ENCODE peak calls at places on chromosomes 13 and 19, in five cellular contexts. T is H1, G is GM12878, C is HepG2, Q is K562. L is an unnamed sample. For H3K9me3, the result is how much of the 10 kb centered on the place peaks cover.

GRCh38 chr13:60328073-60328472 is 68.9 kb upstream of the TDRD3 start:
- DNase-seq in Q (no peak), G (no peak), T (no peak), C (no peak), L (no peak)

GRCh38 chr13:87669379-87669978 is 1.7 kb upstream of the SLITRK5 start:
- DNase-seq in Q (peak), T (no peak), G (no peak), C (peak), L (no peak)

GRCh38 chr13:66558511-66558910 is 671.6 kb downstream of the PCDH9 start:
- DNase-seq in C (no peak), Q (peak), T (no peak), G (no peak), L (no peak)

GRCh38 chr13:72463561-72463960 is 263.9 kb downstream of the MZT1 start:
- DNase-seq in C (no peak), T (no peak), Q (no peak), G (no peak), L (no peak)

GRCh38 chr19:52542984-52543664 is 15.7 kb downstream of the ZNF808 start:
- DNase-seq in Q (no peak), C (no peak), T (no peak), G (peak), L (no peak)

GRCh38 chr13:51681037-51681678 is 96.9 kb downstream of the WDFY2 start:
- DNase-seq in Q (no peak), G (no peak), T (no peak), C (no peak), L (no peak)

GRCh38 chr13:51781246-51782022 is 22.5 kb downstream of the DHRS12 start:
- DNase-seq in C (no peak), G (no peak), T (no peak), Q (no peak), L (peak)

GRCh38 chr19:35675589-35676140 is 9.3 kb downstream of the UPK1A start:
- DNase-seq in G (no peak), Q (no peak), C (no peak), T (no peak), L (no peak)

GRCh38 chr19:30567535-30568232 is 195.5 kb downstream of the ZNF536 start:
- DNase-seq in Q (no peak), T (no peak), C (no peak), G (no peak), L (no peak)

GRCh38 chr19:290539-291521 is at the start of gene PLPP2:
- DNase-seq in T (peak), C (no peak), G (no peak), Q (no peak), L (peak)

GRCh38 chr19:21439372-21439771 is 42.4 kb downstream of the ZNF493 start:
- DNase-seq in Q (no peak), T (no peak), C (peak), G (no peak), L (no peak)
- H3K9me3 ChIP-seq in Q (under half), T (under half), C (half or more), G (under half), L (under half)

GRCh38 chr19:17950310-17951150 is 16.4 kb upstream of the KCNN1 start:
- DNase-seq in C (no peak), G (no peak), T (no peak), Q (peak), L (no peak)
- TF ChIP-seq KDM1A in C (no peak), G (no peak), T (no peak), Q (no peak), L (no peak)

GRCh38 chr19:48987323-48987722 is 5.8 kb downstream of the GYS1 start:
- DNase-seq in Q (no peak), T (no peak), G (no peak), C (no peak), L (no peak)

GRCh38 chr19:48986211-48986610 is 6.9 kb downstream of the GYS1 start:
- DNase-seq in G (no peak), C (no peak), Q (no peak), T (no peak), L (no peak)

GRCh38 chr19:48977061-48977460 is 12.0 kb downstream of the FTL start:
- DNase-seq in T (no peak), Q (no peak), C (no peak), G (no peak), L (no peak)

GRCh38 chr19:48985711-48986110 is 7.4 kb downstream of the GYS1 start:
- DNase-seq in C (no peak), T (no peak), G (no peak), Q (no peak), L (no peak)

GRCh38 chr19:48982280-48982679 is 10.8 kb downstream of the GYS1 start:
- DNase-seq in C (no peak), Q (no peak), T (no peak), G (no peak), L (no peak)
- H3K9me3 ChIP-seq in C (under half), Q (under half), T (under half), G (under half), L (under half)

GRCh38 chr13:111253334-111253872 is 67.0 kb upstream of the TEX29 start:
- DNase-seq in Q (no peak), T (no peak), C (no peak), G (no peak), L (no peak)

GRCh38 chr13:111248822-111249221 is 71.6 kb upstream of the TEX29 start:
- DNase-seq in G (no peak), Q (no peak), C (no peak), T (no peak), L (no peak)

GRCh38 chr13:111249637-111250360 is 70.6 kb upstream of the TEX29 start:
- DNase-seq in Q (no peak), T (no peak), G (no peak), C (no peak), L (no peak)

GRCh38 chr13:111252449-111253124 is 67.9 kb upstream of the TEX29 start:
- DNase-seq in T (no peak), G (no peak), Q (no peak), C (no peak), L (no peak)

GRCh38 chr13:111251646-111252448 is 68.6 kb upstream of the TEX29 start:
- DNase-seq in G (no peak), Q (no peak), T (no peak), C (no peak), L (no peak)
- TF ChIP-seq KDM1A in G (no peak), Q (no peak), T (no peak), C (no peak), L (no peak)